ENCODE peak calls at places on chromosomes 2 and 18, in eight cellular contexts. One of them, this sample, is unnamed.

GRCh38 chr2:224401641-224402342 is at the start of gene FAM124B:
- DNase-seq in tibial nerve: peak; percentile 32
- DNase-seq in testis: peak; percentile 73
- DNase-seq in esophagus squamous epithelium: no peak
- DNase-seq in A549: no peak
- DNase-seq in K562: peak; percentile 36
- DNase-seq in body of pancreas: peak; percentile 42
- DNase-seq in spleen: peak; percentile 86
- DNase-seq in this sample: peak; percentile 66

GRCh38 chr2:173002751-173003541 is 72.7 kb upstream of the MAP3K20 start:
- DNase-seq in body of pancreas: peak; percentile 24
- DNase-seq in A549: peak; percentile 97
- DNase-seq in K562: no peak
- DNase-seq in esophagus squamous epithelium: no peak
- DNase-seq in testis: no peak
- DNase-seq in tibial nerve: no peak
- DNase-seq in spleen: no peak
- DNase-seq in this sample: no peak

GRCh38 chr18:26738706-26739105 is 126.8 kb downstream of the AQP4 start:
- DNase-seq in A549: no peak
- DNase-seq in K562: no peak
- DNase-seq in testis: no peak
- DNase-seq in esophagus squamous epithelium: no peak
- DNase-seq in tibial nerve: no peak
- DNase-seq in spleen: no peak
- DNase-seq in body of pancreas: no peak
- DNase-seq in this sample: no peak

GRCh38 chr2:100011272-100011711 is 131.1 kb downstream of the AFF3 start:
- DNase-seq in esophagus squamous epithelium: no peak
- DNase-seq in testis: no peak
- DNase-seq in K562: no peak
- DNase-seq in body of pancreas: no peak
- DNase-seq in A549: no peak
- DNase-seq in spleen: no peak
- DNase-seq in tibial nerve: no peak
- DNase-seq in this sample: no peak

GRCh38 chr2:170815746-170816498 is 765 bp upstream of the GAD1 start:
- DNase-seq in K562: peak; percentile 88
- DNase-seq in esophagus squamous epithelium: no peak
- DNase-seq in body of pancreas: peak; percentile 81
- DNase-seq in testis: peak; percentile 81
- DNase-seq in spleen: peak; percentile 81
- DNase-seq in A549: peak; percentile 67
- DNase-seq in tibial nerve: no peak
- DNase-seq in this sample: peak; percentile 52

GRCh38 chr2:7984693-7985353 is 697.0 kb upstream of the ID2 start:
- DNase-seq in spleen: no peak
- DNase-seq in body of pancreas: no peak
- DNase-seq in esophagus squamous epithelium: no peak
- DNase-seq in tibial nerve: no peak
- DNase-seq in A549: no peak
- DNase-seq in testis: no peak
- DNase-seq in K562: no peak
- DNase-seq in this sample: no peak

GRCh38 chr2:128533101-128533500 is 214.4 kb upstream of the HS6ST1 start:
- DNase-seq in esophagus squamous epithelium: no peak
- DNase-seq in K562: no peak
- DNase-seq in tibial nerve: no peak
- DNase-seq in testis: no peak
- DNase-seq in body of pancreas: no peak
- DNase-seq in spleen: no peak
- DNase-seq in A549: no peak
- DNase-seq in this sample: no peak

GRCh38 chr2:11213090-11213638 is 57.9 kb downstream of the SLC66A3 start:
- DNase-seq in spleen: no peak
- DNase-seq in body of pancreas: no peak
- DNase-seq in testis: no peak
- DNase-seq in esophagus squamous epithelium: no peak
- DNase-seq in tibial nerve: no peak
- DNase-seq in K562: no peak
- DNase-seq in A549: no peak
- DNase-seq in this sample: no peak

GRCh38 chr18:64949885-64950284 is 800.9 kb upstream of the CDH7 start:
- DNase-seq in A549: no peak
- DNase-seq in spleen: no peak
- DNase-seq in tibial nerve: no peak
- DNase-seq in esophagus squamous epithelium: no peak
- DNase-seq in testis: no peak
- DNase-seq in K562: no peak
- DNase-seq in body of pancreas: no peak
- DNase-seq in this sample: no peak

GRCh38 chr2:220165401-220165800 is 538.0 kb downstream of the SLC4A3 start:
- DNase-seq in K562: no peak
- DNase-seq in esophagus squamous epithelium: no peak
- DNase-seq in body of pancreas: peak; percentile 66
- DNase-seq in testis: no peak
- DNase-seq in tibial nerve: no peak
- DNase-seq in spleen: no peak
- DNase-seq in A549: peak; percentile 19
- DNase-seq in this sample: no peak

GRCh38 chr2:157837851-157838441 is 38.2 kb downstream of the ACVR1 start:
- DNase-seq in K562: no peak
- DNase-seq in body of pancreas: peak; percentile 60
- DNase-seq in esophagus squamous epithelium: no peak
- DNase-seq in spleen: no peak
- DNase-seq in testis: peak; percentile 18
- DNase-seq in A549: no peak
- DNase-seq in tibial nerve: no peak
- DNase-seq in this sample: no peak

GRCh38 chr18:50454379-50455005 is 79.6 kb downstream of the SKA1 start:
- DNase-seq in body of pancreas: no peak
- DNase-seq in tibial nerve: no peak
- DNase-seq in spleen: no peak
- DNase-seq in A549: no peak
- DNase-seq in K562: no peak
- DNase-seq in testis: no peak
- DNase-seq in esophagus squamous epithelium: no peak
- DNase-seq in this sample: no peak

GRCh38 chr2:30110773-30111172 is 36.0 kb upstream of the YPEL5 start:
- DNase-seq in body of pancreas: no peak
- DNase-seq in K562: no peak
- DNase-seq in tibial nerve: no peak
- DNase-seq in A549: no peak
- DNase-seq in spleen: no peak
- DNase-seq in testis: no peak
- DNase-seq in esophagus squamous epithelium: no peak
- DNase-seq in this sample: no peak

GRCh38 chr18:26307161-26307773 is 81.0 kb downstream of the TAF4B start:
- DNase-seq in K562: peak; percentile 44
- DNase-seq in esophagus squamous epithelium: no peak
- DNase-seq in testis: peak; percentile 26
- DNase-seq in A549: peak; percentile 68
- DNase-seq in body of pancreas: peak; percentile 11
- DNase-seq in tibial nerve: no peak
- DNase-seq in spleen: no peak
- DNase-seq in this sample: no peak

GRCh38 chr2:179953359-179953758 is 53.7 kb downstream of the CWC22 start:
- DNase-seq in K562: no peak
- DNase-seq in body of pancreas: no peak
- DNase-seq in spleen: no peak
- DNase-seq in testis: no peak
- DNase-seq in tibial nerve: no peak
- DNase-seq in esophagus squamous epithelium: no peak
- DNase-seq in A549: no peak
- DNase-seq in this sample: no peak

GRCh38 chr2:227661827-227662226 is 4.8 kb upstream of the SCYGR5 start:
- DNase-seq in body of pancreas: no peak
- DNase-seq in K562: no peak
- DNase-seq in testis: no peak
- DNase-seq in A549: no peak
- DNase-seq in spleen: no peak
- DNase-seq in tibial nerve: no peak
- DNase-seq in esophagus squamous epithelium: no peak
- DNase-seq in this sample: no peak

GRCh38 chr2:227661019-227661726 is 5.4 kb upstream of the SCYGR5 start:
- DNase-seq in testis: no peak
- DNase-seq in tibial nerve: no peak
- DNase-seq in spleen: no peak
- DNase-seq in A549: no peak
- DNase-seq in body of pancreas: no peak
- DNase-seq in K562: no peak
- DNase-seq in esophagus squamous epithelium: no peak
- DNase-seq in this sample: no peak

GRCh38 chr2:227655454-227655853 is 11.2 kb upstream of the SCYGR5 start:
- DNase-seq in tibial nerve: no peak
- DNase-seq in K562: no peak
- DNase-seq in testis: no peak
- DNase-seq in spleen: no peak
- DNase-seq in body of pancreas: no peak
- DNase-seq in esophagus squamous epithelium: no peak
- DNase-seq in A549: peak; percentile 93
- DNase-seq in this sample: no peak

GRCh38 chr2:227653419-227653818 is 13.2 kb upstream of the SCYGR5 start:
- DNase-seq in K562: no peak
- DNase-seq in spleen: no peak
- DNase-seq in testis: no peak
- DNase-seq in body of pancreas: no peak
- DNase-seq in A549: peak; percentile 93
- DNase-seq in esophagus squamous epithelium: no peak
- DNase-seq in tibial nerve: no peak
- DNase-seq in this sample: no peak

GRCh38 chr2:227657204-227657845 is 9.3 kb upstream of the SCYGR5 start:
- DNase-seq in esophagus squamous epithelium: no peak
- DNase-seq in spleen: no peak
- DNase-seq in K562: no peak
- DNase-seq in body of pancreas: no peak
- DNase-seq in testis: no peak
- DNase-seq in A549: peak; percentile 37
- DNase-seq in tibial nerve: no peak
- DNase-seq in this sample: no peak
- TF ChIP-seq POLR2A in esophagus squamous epithelium: no peak
- TF ChIP-seq POLR2A in spleen: no peak
- TF ChIP-seq POLR2A in K562: no peak
- TF ChIP-seq POLR2A in body of pancreas: no peak
- TF ChIP-seq POLR2A in testis: no peak
- TF ChIP-seq POLR2A in A549: no peak
- TF ChIP-seq POLR2A in tibial nerve: no peak
- TF ChIP-seq POLR2A in this sample: no peak

GRCh38 chr2:2787301-2787907 is 456.3 kb upstream of the MYT1L start:
- DNase-seq in spleen: no peak
- DNase-seq in body of pancreas: no peak
- DNase-seq in K562: no peak
- DNase-seq in testis: peak; percentile 52
- DNase-seq in tibial nerve: no peak
- DNase-seq in esophagus squamous epithelium: no peak
- DNase-seq in A549: no peak
- DNase-seq in this sample: peak; percentile 74
- TF ChIP-seq CTCF in spleen: no peak
- TF ChIP-seq CTCF in body of pancreas: no peak
- TF ChIP-seq CTCF in K562: no peak
- TF ChIP-seq CTCF in testis: no peak
- TF ChIP-seq CTCF in tibial nerve: no peak
- TF ChIP-seq CTCF in esophagus squamous epithelium: no peak
- TF ChIP-seq CTCF in A549: no peak
- TF ChIP-seq CTCF in this sample: no peak

GRCh38 chr2:102145939-102146338 is 3.4 kb downstream of the IL1R1 start:
- DNase-seq in A549: peak; percentile 13
- DNase-seq in tibial nerve: no peak
- DNase-seq in testis: no peak
- DNase-seq in esophagus squamous epithelium: no peak
- DNase-seq in K562: no peak
- DNase-seq in spleen: no peak
- DNase-seq in body of pancreas: no peak
- DNase-seq in this sample: no peak
- H3K9me3 ChIP-seq in A549: peaks cover 75% of the 10 kb centered on the region
- H3K9me3 ChIP-seq in tibial nerve: no peaks in the 10 kb centered on the region
- H3K9me3 ChIP-seq in testis: no peaks in the 10 kb centered on the region
- H3K9me3 ChIP-seq in esophagus squamous epithelium: peaks cover 10% of the 10 kb centered on the region
- H3K9me3 ChIP-seq in K562: peaks cover 7% of the 10 kb centered on the region
- H3K9me3 ChIP-seq in spleen: peaks cover 2% of the 10 kb centered on the region
- H3K9me3 ChIP-seq in body of pancreas: no peaks in the 10 kb centered on the region
- H3K9me3 ChIP-seq in this sample: peaks cover 3% of the 10 kb centered on the region

GRCh38 chr18:12307251-12307736 is 747 bp upstream of the TUBB6 start:
- DNase-seq in spleen: peak; percentile 79
- DNase-seq in testis: peak; percentile 62
- DNase-seq in K562: no peak
- DNase-seq in A549: no peak
- DNase-seq in tibial nerve: peak; percentile 36
- DNase-seq in body of pancreas: peak; percentile 35
- DNase-seq in esophagus squamous epithelium: no peak
- DNase-seq in this sample: peak; percentile 64

GRCh38 chr18:12308386-12309100 is 502 bp downstream of the TUBB6 start:
- DNase-seq in spleen: peak; percentile 87
- DNase-seq in K562: peak; percentile 89
- DNase-seq in esophagus squamous epithelium: peak; percentile 21
- DNase-seq in body of pancreas: peak; percentile 79
- DNase-seq in testis: peak; percentile 74
- DNase-seq in tibial nerve: peak; percentile 73
- DNase-seq in A549: peak; percentile 75
- DNase-seq in this sample: peak; percentile 85

GRCh38 chr18:12306752-12307151 is 1.3 kb upstream of the TUBB6 start:
- DNase-seq in A549: no peak
- DNase-seq in testis: peak; percentile 12
- DNase-seq in esophagus squamous epithelium: no peak
- DNase-seq in body of pancreas: no peak
- DNase-seq in spleen: no peak
- DNase-seq in tibial nerve: no peak
- DNase-seq in K562: no peak
- DNase-seq in this sample: no peak

GRCh38 chr18:12309683-12310198 is 1.7 kb downstream of the TUBB6 start:
- DNase-seq in esophagus squamous epithelium: no peak
- DNase-seq in body of pancreas: no peak
- DNase-seq in A549: no peak
- DNase-seq in spleen: no peak
- DNase-seq in tibial nerve: no peak
- DNase-seq in testis: no peak
- DNase-seq in K562: peak; percentile 4
- DNase-seq in this sample: no peak

DNA sequence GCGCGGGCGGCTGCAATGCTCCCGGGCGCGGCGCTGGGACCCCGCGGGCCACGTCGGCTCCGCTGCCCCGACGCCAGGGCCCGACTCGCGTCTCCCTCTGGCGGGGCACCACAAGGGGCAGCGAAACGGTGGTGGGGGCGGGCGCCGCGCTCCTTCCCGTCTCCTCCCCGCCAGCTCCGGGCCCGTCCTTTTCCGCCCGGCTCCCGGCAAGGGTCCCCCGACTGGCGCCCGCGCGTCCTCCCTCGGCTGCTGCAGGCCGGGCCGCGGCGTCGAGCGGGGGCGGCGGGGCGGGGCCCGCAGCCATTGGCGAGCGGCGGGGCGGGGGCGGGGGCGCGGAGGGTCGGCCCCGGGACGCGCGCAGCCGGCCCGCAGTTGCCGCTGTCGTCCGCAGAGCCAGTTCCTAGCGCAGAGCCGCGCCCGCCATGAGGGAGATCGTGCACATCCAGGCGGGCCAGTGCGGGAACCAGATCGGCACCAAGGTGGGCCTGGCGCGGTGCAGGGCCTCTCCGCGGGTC is at the start of gene TUBB6:
- DNase-seq in K562: peak; percentile 93
- DNase-seq in A549: peak; percentile 38
- DNase-seq in esophagus squamous epithelium: no peak
- DNase-seq in testis: peak; percentile 68
- DNase-seq in body of pancreas: peak; percentile 65
- DNase-seq in spleen: peak; percentile 81
- DNase-seq in tibial nerve: peak; percentile 37
- DNase-seq in this sample: peak; percentile 85
- TF ChIP-seq POLR2A in K562: no peak
- TF ChIP-seq POLR2A in A549: peak; percentile 81
- TF ChIP-seq POLR2A in esophagus squamous epithelium: peak; percentile 60
- TF ChIP-seq POLR2A in testis: no peak
- TF ChIP-seq POLR2A in body of pancreas: no peak
- TF ChIP-seq POLR2A in spleen: no peak
- TF ChIP-seq POLR2A in tibial nerve: peak; percentile 65
- TF ChIP-seq POLR2A in this sample: no peak

This sample was measured in heart left ventricle.